ENCODE peak calls at places on chromosomes 11 and 22, in six cellular contexts. Q is testis, I is heart right ventricle, P is psoas muscle, F is PC-3, E is caudate nucleus. A is an unnamed sample.

GRCh38 chr22:30280495-30280894 is 8.8 kb downstream of the CASTOR1 start:
- DNase-seq in P (no peak), I (no peak), F (no peak), Q (no peak), E (no peak), A (no peak)

GRCh38 chr11:71200761-71201160 is 51.6 kb downstream of the SHANK2 start:
- DNase-seq in Q (no peak), E (no peak), F (no peak), I (no peak), P (no peak), A (no peak)

GRCh38 chr11:68287419-68287818 is 15.6 kb upstream of the C11orf24 start:
- DNase-seq in F (no peak), P (no peak), I (no peak), E (no peak), Q (no peak), A (no peak)

GRCh38 chr11:32571039-32571438 is 12.6 kb upstream of the EIF3M start:
- DNase-seq in F (no peak), P (no peak), I (no peak), E (no peak), Q (no peak), A (no peak)

GRCh38 chr11:117519590-117519989 is 191.9 kb downstream of the CEP164 start:
- DNase-seq in I (no peak), E (no peak), F (no peak), P (no peak), Q (no peak), A (peak)

GRCh38 chr11:8059571-8060011 is 21.4 kb upstream of the TUB start:
- DNase-seq in E (no peak), F (no peak), I (no peak), P (no peak), Q (peak), A (peak)

GRCh38 chr11:117228091-117228490 is 3.8 kb downstream of the PCSK7 start:
- DNase-seq in Q (no peak), I (no peak), P (no peak), E (no peak), F (no peak), A (no peak)

GRCh38 chr11:102241026-102241425 is 76.3 kb upstream of the BIRC3 start:
- DNase-seq in E (no peak), I (no peak), F (no peak), Q (no peak), P (no peak), A (no peak)

GRCh38 chr11:93921695-93922468 is 71.5 kb upstream of the VSTM5 start:
- DNase-seq in I (no peak), Q (peak), F (peak), E (no peak), P (no peak), A (peak)

GRCh38 chr11:121113611-121114010 is 12.6 kb downstream of the TECTA start:
- DNase-seq in Q (no peak), I (no peak), F (no peak), P (no peak), E (no peak), A (no peak)

GRCh38 chr11:94519478-94520084 is 7.3 kb downstream of the C11orf97 start:
- DNase-seq in P (no peak), F (peak), I (no peak), Q (no peak), E (no peak), A (no peak)

GRCh38 chr22:50199836-50200332 is 927 bp upstream of the SELENOO start:
- DNase-seq in P (no peak), I (no peak), E (no peak), Q (no peak), F (no peak), A (peak)

GRCh38 chr11:10375280-10376048 is 70.6 kb downstream of the ADM start:
- DNase-seq in I (no peak), F (peak), Q (no peak), P (no peak), E (no peak), A (peak)

GRCh38 chr22:39303358-39303757 is 16.1 kb downstream of the RPL3 start:
- DNase-seq in I (no peak), E (no peak), Q (no peak), P (no peak), F (no peak), A (no peak)

GRCh38 chr22:42443240-42444059 is 11.2 kb upstream of the NFAM1 start:
- DNase-seq in P (no peak), E (no peak), I (no peak), Q (no peak), F (peak), A (no peak)

GRCh38 chr11:3021125-3021524 is 29.0 kb upstream of the NAP1L4 start:
- DNase-seq in E (no peak), F (peak), P (no peak), I (no peak), Q (peak), A (peak)

GRCh38 chr11:396948-397548 is 3.0 kb downstream of the PKP3 start:
- DNase-seq in E (no peak), P (peak), Q (peak), F (no peak), I (peak), A (no peak)

GRCh38 chr11:120883404-120884135 is 140.3 kb upstream of the TBCEL start:
- DNase-seq in P (peak), F (peak), E (no peak), I (peak), Q (peak), A (peak)

GRCh38 chr22:45949921-45950320 is 27.0 kb downstream of the WNT7B start:
- DNase-seq in P (no peak), F (no peak), I (no peak), Q (no peak), E (no peak), A (no peak)

GRCh38 chr11:2561283-2562180 is 116.7 kb downstream of the KCNQ1 start:
- DNase-seq in Q (no peak), F (no peak), E (no peak), I (peak), P (peak), A (no peak)

GRCh38 chr11:69915501-69916250 is 96.5 kb upstream of the FGF3 start:
- DNase-seq in F (peak), I (peak), E (no peak), P (peak), Q (peak), A (peak)

GRCh38 chr22:30186048-30186447 is 60.5 kb downstream of the LIF start:
- DNase-seq in E (no peak), P (no peak), Q (no peak), F (peak), I (no peak), A (no peak)

GRCh38 chr11:24155792-24156191 is 341.1 kb upstream of the LUZP2 start:
- DNase-seq in E (no peak), P (no peak), Q (no peak), F (no peak), I (no peak), A (no peak)

GRCh38 chr11:108592591-108593213 is 866 bp downstream of the EXPH5 start:
- DNase-seq in I (peak), E (no peak), P (peak), Q (peak), F (peak), A (peak)

GRCh38 chr22:50581950-50582561 is 593 bp downstream of the CHKB start:
- DNase-seq in P (no peak), I (no peak), E (no peak), Q (no peak), F (no peak), A (no peak)

GRCh38 chr11:456533-456932 is 6.5 kb downstream of the PTDSS2 start:
- DNase-seq in Q (no peak), I (no peak), E (no peak), F (no peak), P (peak), A (no peak)

GRCh38 chr11:134356656-134357544 is 25.1 kb downstream of the GLB1L2 start:
- DNase-seq in I (no peak), Q (no peak), P (no peak), F (no peak), E (no peak), A (peak)

GRCh38 chr22:41508770-41509170 is 35.5 kb downstream of the POLR3H start:
- DNase-seq in P (no peak), F (no peak), I (peak), E (peak), Q (no peak), A (no peak)

GRCh38 chr11:35363246-35364100 is 55.9 kb downstream of the SLC1A2 start:
- DNase-seq in F (no peak), I (no peak), P (peak), E (no peak), Q (no peak), A (no peak)

GRCh38 chr11:86983071-86983488 is 27.9 kb upstream of the FZD4 start:
- DNase-seq in I (peak), P (peak), F (peak), E (no peak), Q (no peak), A (no peak)

GRCh38 chr11:93659841-93660240 is 1.6 kb upstream of the CEP295 start:
- DNase-seq in E (no peak), Q (no peak), P (no peak), F (no peak), I (no peak), A (no peak)

GRCh38 chr11:123083623-123084029 is 21.7 kb upstream of the HSPA8 start:
- DNase-seq in Q (peak), I (peak), P (peak), F (peak), E (no peak), A (peak)

GRCh38 chr11:3177931-3178330 is 12.8 kb upstream of the OSBPL5 start:
- DNase-seq in F (peak), I (no peak), Q (no peak), P (no peak), E (no peak), A (no peak)

GRCh38 chr11:19876750-19877149 is 164.1 kb downstream of the NAV2 start:
- DNase-seq in P (no peak), Q (no peak), E (no peak), F (no peak), I (no peak), A (no peak)

GRCh38 chr22:31081963-31082605 is 966 bp downstream of the SMTN start:
- DNase-seq in Q (no peak), I (no peak), E (no peak), F (peak), P (peak), A (no peak)

GRCh38 chr22:20239063-20239950 is 28.8 kb downstream of the RTN4R start:
- DNase-seq in Q (no peak), P (peak), I (peak), E (no peak), F (no peak), A (no peak)

GRCh38 chr11:44563716-44564115 is 1.7 kb upstream of the CD82 start:
- DNase-seq in F (no peak), E (no peak), Q (no peak), P (no peak), I (no peak), A (no peak)
- H3K27ac ChIP-seq in F (no peak), E (peak), Q (peak), P (peak), I (no peak), A (peak)

DNA sequence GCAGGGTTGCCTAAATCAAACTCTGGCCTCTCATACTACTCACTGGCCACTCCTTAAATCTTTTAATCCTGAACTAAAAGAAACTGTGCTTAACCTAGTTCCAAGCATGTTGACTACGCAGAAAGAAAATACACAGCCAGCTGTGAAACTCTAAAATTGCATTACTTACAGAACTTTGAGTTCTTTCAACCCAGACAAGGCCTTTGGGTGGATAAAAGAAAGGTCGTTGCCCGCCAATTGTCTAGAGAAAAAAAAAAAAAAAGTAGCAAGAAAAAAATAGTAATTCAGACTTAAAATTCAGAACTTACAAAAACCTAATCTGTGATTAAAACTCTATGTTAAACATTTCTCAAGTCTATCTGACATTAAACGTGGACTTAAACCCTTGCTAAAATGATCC is 29.3 kb upstream of the CCDC34 start:
- DNase-seq in Q (no peak), F (no peak), P (no peak), I (no peak), E (no peak), A (no peak)
- H3K27ac ChIP-seq in Q (no peak), F (peak), P (no peak), I (no peak), E (no peak), A (peak)

DNA sequence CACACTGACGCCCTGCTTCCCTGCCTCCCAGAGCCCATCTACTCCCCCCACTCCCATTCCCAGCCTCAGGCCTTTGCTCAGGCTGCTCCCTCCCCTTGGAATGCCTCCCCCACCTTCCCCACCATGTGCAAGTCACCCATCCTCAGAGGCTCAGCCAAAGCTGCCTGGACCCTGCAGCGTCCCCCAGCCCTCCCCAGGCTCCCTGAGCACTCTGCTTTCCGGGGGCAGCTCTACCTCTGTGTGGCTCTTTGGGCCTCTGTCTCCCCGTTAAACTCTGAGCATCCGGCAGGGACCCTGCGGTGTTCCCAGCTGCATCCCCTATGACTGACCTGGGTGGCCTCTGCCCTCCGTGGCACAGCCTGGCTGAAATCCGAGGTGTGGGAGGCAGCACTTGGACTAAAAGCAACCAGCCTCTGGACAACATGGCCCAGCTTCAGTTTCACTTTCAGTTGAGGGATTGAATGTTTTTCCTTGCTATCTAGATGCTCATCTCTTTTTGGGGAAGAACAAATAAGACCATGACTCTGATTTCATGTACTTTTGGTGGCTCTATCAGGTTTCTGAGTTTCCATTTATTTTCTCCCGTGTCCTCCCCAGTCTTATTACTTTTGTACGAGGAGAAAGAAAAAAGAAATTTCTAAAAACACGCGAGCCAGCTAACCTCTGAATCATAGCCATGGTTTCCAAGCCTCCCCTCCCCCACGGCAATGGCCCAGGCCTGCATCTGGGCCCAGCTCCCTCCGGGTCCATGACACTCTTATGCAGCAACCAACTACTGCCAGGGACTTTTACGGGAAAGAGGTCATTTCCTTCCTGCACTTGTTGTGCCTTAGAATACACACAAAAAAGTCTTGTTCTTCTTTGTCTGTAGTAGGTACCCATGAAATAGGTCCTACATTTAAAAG is 3.8 kb downstream of the APOL3 start:
- DNase-seq in F (peak), Q (peak), I (peak), P (peak), E (peak), A (peak)
- H3K27ac ChIP-seq in F (peak), Q (peak), I (peak), P (peak), E (peak), A (peak)

GRCh38 chr11:131536159-131536558 is 165.7 kb downstream of the NTM start:
- DNase-seq in E (no peak), Q (no peak), F (no peak), P (no peak), I (no peak), A (no peak)

GRCh38 chr11:131537729-131538128 is 167.3 kb downstream of the NTM start:
- DNase-seq in F (no peak), P (no peak), E (no peak), Q (no peak), I (no peak), A (no peak)

GRCh38 chr11:131538322-131538721 is 167.9 kb downstream of the NTM start:
- DNase-seq in Q (no peak), F (no peak), E (no peak), P (no peak), I (no peak), A (no peak)

GRCh38 chr11:131534611-131535010 is 164.2 kb downstream of the NTM start:
- DNase-seq in E (peak), P (no peak), Q (no peak), F (no peak), I (no peak), A (no peak)

GRCh38 chr11:131537196-131537595 is 166.8 kb downstream of the NTM start:
- DNase-seq in F (no peak), I (no peak), P (no peak), E (no peak), Q (no peak), A (no peak)
- H3K27ac ChIP-seq in F (no peak), I (no peak), P (no peak), E (peak), Q (no peak), A (no peak)

GRCh38 chr11:64723117-64723906 is at the start of gene NRXN2:
- DNase-seq in I (peak), Q (peak), P (peak), F (peak), E (peak), A (peak)
- H3K27ac ChIP-seq in I (no peak), Q (peak), P (no peak), F (no peak), E (peak), A (no peak)

GRCh38 chr11:67178421-67178820 is 59.4 kb downstream of the KDM2A start:
- DNase-seq in F (no peak), Q (no peak), E (no peak), I (no peak), P (no peak), A (no peak)

GRCh38 chr11:67178878-67179277 is 59.8 kb downstream of the KDM2A start:
- DNase-seq in I (no peak), P (no peak), Q (no peak), F (no peak), E (no peak), A (no peak)

GRCh38 chr11:67174311-67174710 is 55.2 kb downstream of the KDM2A start:
- DNase-seq in Q (no peak), I (no peak), P (no peak), E (no peak), F (no peak), A (no peak)

GRCh38 chr11:67179892-67180490 is 60.9 kb downstream of the KDM2A start:
- DNase-seq in F (peak), P (no peak), Q (no peak), I (no peak), E (no peak), A (no peak)

GRCh38 chr11:67177399-67178281 is 58.6 kb downstream of the KDM2A start:
- DNase-seq in Q (no peak), P (no peak), F (no peak), I (no peak), E (no peak), A (no peak)
- H3K27ac ChIP-seq in Q (no peak), P (no peak), F (no peak), I (no peak), E (no peak), A (no peak)

GRCh38 chr11:64805481-64805880 is 2.5 kb upstream of the MAP4K2 start:
- DNase-seq in F (no peak), I (no peak), E (no peak), Q (no peak), P (no peak), A (no peak)

GRCh38 chr11:64802370-64803162 is 448 bp downstream of the MAP4K2 start:
- DNase-seq in I (no peak), P (no peak), E (no peak), Q (peak), F (no peak), A (no peak)

GRCh38 chr11:64804346-64805210 is 1.6 kb upstream of the MAP4K2 start:
- DNase-seq in E (no peak), I (no peak), F (no peak), Q (no peak), P (no peak), A (no peak)

GRCh38 chr11:64803163-64803845 is at the start of gene MAP4K2:
- DNase-seq in E (peak), P (peak), Q (peak), I (peak), F (peak), A (peak)

GRCh38 chr11:64803846-64804345 is 882 bp upstream of the MAP4K2 start:
- DNase-seq in Q (no peak), I (no peak), F (no peak), P (no peak), E (no peak), A (no peak)
- H3K27ac ChIP-seq in Q (peak), I (peak), F (peak), P (peak), E (peak), A (peak)

DNA sequence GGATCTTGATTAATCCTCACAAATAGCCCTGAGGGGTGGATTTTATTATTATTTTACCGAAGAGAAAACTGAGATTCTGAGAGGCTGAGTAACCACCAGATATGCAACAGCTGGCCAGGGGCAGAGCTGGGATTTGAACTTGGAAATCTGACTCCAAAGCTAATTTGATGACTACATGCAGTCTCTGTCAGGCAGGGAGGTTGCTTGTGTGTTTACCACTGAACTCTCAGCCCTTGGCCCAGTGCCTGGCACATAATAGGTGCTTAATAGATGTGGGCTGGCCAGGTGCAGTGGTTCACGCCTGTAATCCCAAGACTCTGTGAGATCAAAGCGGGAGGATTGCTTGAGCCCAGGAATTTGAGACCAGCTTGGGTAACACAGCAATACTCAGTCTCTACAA is 121.7 kb upstream of the CRYBB3 start:
- DNase-seq in I (no peak), F (no peak), P (no peak), E (no peak), Q (no peak), A (no peak)
- H3K27ac ChIP-seq in I (no peak), F (no peak), P (peak), E (no peak), Q (no peak), A (peak)

DNA sequence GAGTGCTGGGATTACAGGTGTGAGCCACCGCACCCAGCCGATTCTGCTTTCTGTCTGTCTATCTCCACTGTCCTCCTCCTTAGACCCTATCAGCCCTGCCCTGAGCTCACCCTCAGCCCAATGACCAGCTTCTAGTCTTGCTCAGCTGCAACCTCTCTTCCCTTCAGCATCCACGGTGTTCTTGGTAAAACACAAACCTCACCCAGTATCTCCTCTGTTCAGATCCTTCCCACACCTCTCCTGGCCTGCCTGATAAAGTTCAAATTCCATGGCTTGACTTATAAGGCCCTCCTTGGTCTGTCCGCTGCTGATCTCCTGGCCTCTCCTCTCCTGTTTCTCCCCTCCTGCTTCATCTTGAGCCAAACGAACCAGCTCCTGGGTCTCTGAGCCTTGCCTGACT is 14.5 kb upstream of the NCF4 start:
- DNase-seq in F (no peak), E (no peak), P (no peak), Q (no peak), I (no peak), A (no peak)
- H3K27ac ChIP-seq in F (no peak), E (no peak), P (no peak), Q (no peak), I (no peak), A (no peak)

A was measured in thyroid gland.